ENCODE peak calls at places on chromosomes 13 and 19, in five cellular contexts. V, D, B, Q and H are unnamed samples. For H3K36me3, the result is how much of the 10 kb centered on the place peaks cover.

GRCh38 chr19:55674841-55675660 is at the start of gene EPN1:
- DNase-seq in D (peak), B (peak), Q (peak), V (peak), H (no peak)

GRCh38 chr19:18788782-18789421 is 2.2 kb downstream of the COMP start:
- DNase-seq in B (no peak), D (no peak), V (no peak), Q (no peak), H (no peak)

GRCh38 chr13:35475960-35476943 is at the start of gene MAB21L1:
- DNase-seq in B (peak), Q (no peak), V (peak), D (peak), H (no peak)

GRCh38 chr13:51397262-51397933 is 55.4 kb downstream of the INTS6 start:
- DNase-seq in D (peak), B (no peak), Q (no peak), V (peak), H (no peak)

GRCh38 chr19:46839752-46840151 is 10.9 kb downstream of the AP2S1 start:
- DNase-seq in D (peak), Q (no peak), V (peak), B (peak), H (no peak)

GRCh38 chr13:80226645-80227044 is 114.3 kb downstream of the SPRY2 start:
- DNase-seq in B (no peak), Q (no peak), V (no peak), D (no peak), H (no peak)

GRCh38 chr19:21463449-21464105 is 41.8 kb upstream of the ZNF429 start:
- DNase-seq in B (peak), D (peak), Q (peak), V (peak), H (no peak)

GRCh38 chr13:60642552-60642951 is 245.5 kb downstream of the TDRD3 start:
- DNase-seq in B (no peak), V (no peak), D (no peak), Q (no peak), H (no peak)

GRCh38 chr13:96958286-96958891 is 35.9 kb downstream of the OXGR1 start:
- DNase-seq in D (peak), Q (no peak), V (no peak), B (peak), H (no peak)

GRCh38 chr13:114026128-114026880 is 52.4 kb upstream of the C13orf46 start:
- DNase-seq in Q (no peak), V (no peak), B (no peak), D (no peak), H (no peak)

GRCh38 chr13:51158923-51159322 is 47.8 kb upstream of the C13orf42 start:
- DNase-seq in Q (no peak), D (no peak), B (no peak), V (no peak), H (no peak)

GRCh38 chr13:107133950-107134349 is 566.0 kb upstream of the ARGLU1 start:
- DNase-seq in V (no peak), B (no peak), D (no peak), Q (no peak), H (no peak)

GRCh38 chr13:97329331-97329730 is 104.6 kb upstream of the RAP2A start:
- DNase-seq in V (peak), Q (no peak), B (no peak), D (no peak), H (no peak)

GRCh38 chr13:37753776-37754175 is 115.8 kb downstream of the TRPC4 start:
- DNase-seq in D (no peak), V (no peak), Q (no peak), B (no peak), H (no peak)

GRCh38 chr13:89816404-89816803 is 1531.1 kb upstream of the MIR17HG start:
- DNase-seq in V (no peak), Q (no peak), D (no peak), B (no peak), H (no peak)

GRCh38 chr19:18073197-18073596 is 13.5 kb downstream of the IL12RB1 start:
- DNase-seq in V (no peak), Q (no peak), D (no peak), B (no peak), H (no peak)

GRCh38 chr19:8308891-8309291 is 733 bp upstream of the CD320 start:
- DNase-seq in V (no peak), Q (no peak), D (no peak), B (peak), H (no peak)

GRCh38 chr13:46622918-46623256 is 69.9 kb downstream of the LRCH1 start:
- DNase-seq in D (peak), Q (no peak), B (no peak), V (peak), H (no peak)

GRCh38 chr13:70666883-70667282 is 558.6 kb upstream of the KLHL1 start:
- DNase-seq in V (no peak), Q (no peak), B (no peak), D (no peak), H (no peak)

GRCh38 chr13:40483601-40484000 is 182.8 kb downstream of the FOXO1 start:
- DNase-seq in D (no peak), Q (no peak), V (no peak), B (no peak), H (no peak)

GRCh38 chr13:103282571-103283450 is 216.6 kb upstream of the SLC10A2 start:
- DNase-seq in V (no peak), Q (no peak), B (no peak), D (no peak), H (no peak)

GRCh38 chr13:37869756-37870488 is at the start of gene TRPC4:
- DNase-seq in Q (no peak), B (peak), D (peak), V (no peak), H (no peak)

GRCh38 chr13:48532146-48532472 is 771 bp downstream of the RCBTB2 start:
- DNase-seq in V (no peak), D (no peak), B (no peak), Q (no peak), H (no peak)

GRCh38 chr19:11558881-11559828 is at the start of gene ELOF1:
- DNase-seq in B (peak), Q (peak), D (peak), V (peak), H (peak)

GRCh38 chr19:3851254-3852176 is 17.3 kb downstream of the ZFR2 start:
- DNase-seq in Q (no peak), B (no peak), D (no peak), V (no peak), H (no peak)

GRCh38 chr13:113927661-113928581 is 46.0 kb downstream of the C13orf46 start:
- DNase-seq in B (peak), D (no peak), Q (no peak), V (peak), H (no peak)

GRCh38 chr19:16025108-16026101 is 50.9 kb upstream of the TPM4 start:
- DNase-seq in B (peak), D (peak), Q (no peak), V (no peak), H (no peak)

GRCh38 chr19:5773276-5773675 is 11.3 kb downstream of the PRR22 start:
- DNase-seq in B (no peak), D (no peak), Q (no peak), V (no peak), H (no peak)

GRCh38 chr19:1577090-1577928 is 9.2 kb upstream of the MEX3D start:
- DNase-seq in V (no peak), B (no peak), D (no peak), Q (no peak), H (no peak)

GRCh38 chr13:73809561-73809960 is 324.6 kb downstream of the KLF12 start:
- DNase-seq in B (no peak), Q (no peak), V (no peak), D (no peak), H (no peak)

GRCh38 chr19:310141-310651 is 19.0 kb upstream of the PLPP2 start:
- DNase-seq in V (no peak), D (peak), B (peak), Q (no peak), H (no peak)

GRCh38 chr19:5978606-5979552 is 939 bp upstream of the RANBP3 start:
- DNase-seq in D (peak), B (no peak), V (no peak), Q (no peak), H (no peak)

GRCh38 chr13:37429976-37430375 is 168.6 kb downstream of the POSTN start:
- DNase-seq in D (no peak), Q (no peak), V (no peak), B (no peak), H (no peak)

GRCh38 chr19:48676887-48677286 is 4.1 kb upstream of the NTN5 start:
- DNase-seq in Q (no peak), V (peak), D (no peak), B (peak), H (no peak)
- TF ChIP-seq POLR2AphosphoS5 in Q (no peak), V (no peak), D (no peak), B (no peak), H (no peak)

GRCh38 chr13:91347996-91348905 is 764 bp downstream of the MIR17HG start:
- DNase-seq in D (no peak), B (peak), Q (no peak), V (peak), H (no peak)
- H3K36me3 ChIP-seq in D (under half), B (under half), Q (under half), V (under half), H (under half)

GRCh38 chr19:45798995-45799517 is 6.4 kb upstream of the DMWD start:
- DNase-seq in B (peak), V (no peak), Q (no peak), D (peak), H (no peak)
- TF ChIP-seq POLR2AphosphoS5 in B (peak), V (peak), Q (no peak), D (no peak), H (peak)

DNA sequence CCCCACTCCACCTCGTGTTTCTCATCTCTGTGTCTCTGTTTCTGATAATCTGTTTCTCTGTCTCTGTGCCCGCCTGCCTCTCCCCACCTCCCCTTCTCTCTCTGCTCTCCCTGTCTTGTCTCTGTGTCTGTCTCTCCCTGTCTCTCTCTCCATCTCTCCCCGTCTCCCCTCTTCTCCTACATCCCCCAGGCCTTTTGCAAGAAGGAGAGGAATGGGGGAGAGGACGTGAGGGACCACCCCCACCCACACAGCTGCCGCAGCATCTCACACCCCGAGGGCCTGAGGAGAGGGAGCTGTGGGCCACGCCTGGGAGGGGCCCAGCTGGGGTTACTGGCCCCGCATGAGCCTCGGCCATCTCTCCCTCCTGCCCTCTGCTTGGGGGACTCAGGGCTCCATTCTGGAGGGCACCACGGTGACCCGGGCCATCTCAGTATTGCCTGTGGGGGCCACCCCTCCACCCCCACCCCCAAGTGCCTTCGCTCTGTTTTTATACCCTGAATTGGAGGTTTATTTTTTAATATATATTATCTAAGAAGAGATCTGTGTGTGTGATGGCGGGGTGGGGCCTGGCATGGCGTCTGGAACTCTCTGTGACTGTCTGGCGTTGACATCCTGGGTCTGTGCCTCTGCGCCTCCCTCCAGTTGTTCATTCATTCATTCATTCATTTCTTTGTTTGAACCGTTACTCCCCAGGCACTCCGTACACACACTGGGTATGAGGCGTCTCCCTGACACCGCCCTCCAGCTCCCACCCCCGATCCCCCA is 21.2 kb downstream of the ERFL start:
- DNase-seq in V (no peak), D (peak), B (no peak), Q (no peak), H (no peak)
- H3K36me3 ChIP-seq in V (under half), D (under half), B (half or more), Q (under half), H (under half)

GRCh38 chr13:99972190-99972731 is 694 bp upstream of the ZIC5 start:
- DNase-seq in B (no peak), D (peak), Q (no peak), V (no peak), H (no peak)

GRCh38 chr13:99973786-99974185 is 2.2 kb upstream of the ZIC5 start:
- DNase-seq in Q (no peak), B (no peak), D (no peak), V (no peak), H (no peak)

GRCh38 chr13:99974296-99974938 is 2.9 kb upstream of the ZIC5 start:
- DNase-seq in Q (no peak), V (no peak), D (peak), B (no peak), H (no peak)

GRCh38 chr13:99971576-99972189 is at the start of gene ZIC5:
- DNase-seq in D (peak), Q (peak), V (no peak), B (no peak), H (no peak)

DNA sequence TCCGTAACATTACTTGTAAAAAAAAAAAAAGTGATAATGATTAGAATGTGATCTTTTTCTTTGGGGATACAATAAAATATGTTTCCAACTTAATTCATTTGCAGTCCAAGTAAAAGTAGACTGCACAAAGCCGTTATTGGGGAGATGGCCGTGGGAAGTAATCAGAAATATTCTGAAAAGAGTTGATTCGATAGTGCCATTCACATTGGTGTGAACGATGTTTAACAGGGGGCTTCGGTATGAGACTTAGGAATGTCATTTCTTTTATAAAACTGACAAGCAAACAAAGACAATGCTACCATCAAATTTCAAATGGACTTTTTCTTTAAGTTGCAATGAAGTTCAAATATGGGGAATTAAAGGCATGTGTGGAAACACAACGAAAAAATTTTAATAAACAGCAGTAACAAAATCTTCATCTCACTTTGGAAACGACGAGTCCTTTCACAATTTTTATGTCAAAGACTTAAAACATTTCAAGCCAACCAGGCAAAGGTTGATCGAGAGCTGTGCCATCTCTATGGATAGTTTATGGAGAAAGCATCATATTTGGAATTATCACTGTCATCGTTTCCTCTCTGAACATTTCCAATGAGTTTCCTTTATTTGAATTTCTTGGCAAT is 1.7 kb upstream of the ZIC5 start:
- DNase-seq in Q (no peak), D (peak), B (no peak), V (no peak), H (no peak)
- TF ChIP-seq POLR2AphosphoS5 in Q (no peak), D (no peak), B (no peak), V (no peak), H (no peak)

DNA sequence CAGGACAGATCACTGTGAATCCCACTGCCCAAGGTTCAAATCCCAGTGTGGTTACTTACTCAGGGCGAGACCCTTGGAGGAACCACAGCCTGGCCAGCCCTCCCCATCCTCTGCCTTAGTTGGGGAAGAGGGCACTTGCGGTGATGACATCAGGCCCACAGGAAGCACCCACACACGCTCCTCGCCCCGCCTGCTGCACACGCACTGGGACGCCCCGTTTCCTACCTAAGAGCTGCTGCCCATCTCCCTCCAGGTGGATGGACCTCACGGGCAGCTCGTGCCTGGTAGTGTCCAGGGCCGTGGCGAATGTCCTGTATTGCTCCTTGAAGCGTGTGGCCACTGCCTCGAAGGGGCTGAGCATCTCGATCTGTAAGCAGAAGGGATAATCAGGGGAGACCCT is 19.6 kb downstream of the HAUS8 start:
- DNase-seq in V (no peak), Q (no peak), D (no peak), B (no peak), H (no peak)
- H3K36me3 ChIP-seq in V (under half), Q (under half), D (under half), B (half or more), H (under half)

DNA sequence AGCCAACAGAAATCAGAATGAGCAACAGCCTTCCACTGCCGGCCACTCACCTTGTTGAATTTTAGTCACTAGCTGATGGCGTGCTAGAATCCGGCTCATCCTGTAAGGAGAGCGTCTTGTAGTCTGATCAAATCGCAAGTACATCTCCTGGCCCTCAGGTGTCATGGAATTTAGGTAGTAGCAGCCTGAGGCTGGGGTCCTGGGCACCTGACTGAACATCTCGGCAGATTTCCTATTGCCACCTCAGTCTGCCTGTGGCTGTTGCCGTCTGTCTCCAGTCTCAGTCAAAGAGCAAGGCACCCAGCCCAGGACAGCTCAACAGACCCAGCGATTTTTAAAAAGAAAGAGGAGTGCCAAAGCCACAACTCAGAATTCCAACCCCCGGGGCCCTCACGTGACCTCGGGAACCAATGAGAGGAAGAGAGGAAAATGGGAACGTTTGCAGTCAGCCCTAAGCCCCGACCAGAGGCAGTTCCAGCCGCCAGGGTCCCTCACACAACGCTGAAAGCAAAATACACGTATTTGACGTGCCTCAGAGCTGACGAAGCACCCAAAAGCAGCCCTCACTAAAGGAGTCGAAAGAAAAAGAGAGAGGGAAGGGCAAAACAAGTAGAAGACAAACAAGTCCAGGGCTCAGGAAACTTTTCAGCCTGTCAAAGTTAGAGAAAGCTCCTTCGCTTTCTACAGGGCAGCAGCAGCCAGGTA is at the start of gene STARD13:
- DNase-seq in Q (peak), V (peak), D (peak), B (peak), H (no peak)
- TF ChIP-seq POLR2AphosphoS5 in Q (peak), V (peak), D (peak), B (peak), H (peak)